ENCODE peak calls at places on chromosomes 3 and 15, in six cellular contexts. F, T, S, K, W and A are unnamed samples.

GRCh38 chr3:56207913-56208312 is 260.4 kb downstream of the ERC2 start:
- DNase-seq in F (no peak), S (no peak), T (no peak), W (no peak), K (no peak), A (no peak)

GRCh38 chr15:94855409-94856266 is 624.3 kb downstream of the MCTP2 start:
- DNase-seq in T (no peak), F (no peak), S (no peak), K (no peak), W (no peak), A (no peak)

GRCh38 chr3:37907371-37907770 is 45.7 kb downstream of the CTDSPL start:
- DNase-seq in T (no peak), W (no peak), S (no peak), K (no peak), F (no peak), A (no peak)

GRCh38 chr15:58434334-58434888 is 2.6 kb downstream of the LIPC start:
- DNase-seq in F (no peak), T (no peak), W (no peak), K (peak; percentile 43), S (no peak), A (no peak)

GRCh38 chr3:38493019-38493418 is 3.1 kb upstream of the EXOG start:
- DNase-seq in F (no peak), W (no peak), K (no peak), T (no peak), S (no peak), A (no peak)

GRCh38 chr15:94119923-94120775 is 111.2 kb upstream of the MCTP2 start:
- DNase-seq in F (peak; percentile 80), W (peak; percentile 86), T (peak; percentile 65), K (no peak), S (peak; percentile 56), A (peak; percentile 78)

GRCh38 chr15:39788108-39788507 is 5.5 kb upstream of the FSIP1 start:
- DNase-seq in W (no peak), S (no peak), T (no peak), K (no peak), F (no peak), A (no peak)

GRCh38 chr15:25136119-25136518 is 181.3 kb downstream of the SNRPN start:
- DNase-seq in F (peak; percentile 7), W (peak; percentile 7), S (no peak), T (peak; percentile 7), K (no peak), A (no peak)

GRCh38 chr3:182760576-182761164 is 32.6 kb upstream of the ATP11B start:
- DNase-seq in F (no peak), S (peak; percentile 23), T (no peak), W (no peak), K (no peak), A (no peak)

GRCh38 chr3:149221783-149222517 is at the start of gene CP:
- DNase-seq in S (no peak), K (no peak), F (no peak), W (peak; percentile 69), T (no peak), A (peak; percentile 16)

GRCh38 chr15:92892201-92892555 is 7.9 kb upstream of the CHD2 start:
- DNase-seq in S (no peak), W (no peak), F (no peak), K (no peak), T (no peak), A (no peak)

GRCh38 chr15:99303881-99304280 is 52.6 kb downstream of the LRRC28 start:
- DNase-seq in T (no peak), K (no peak), S (no peak), W (no peak), F (no peak), A (no peak)

GRCh38 chr3:37545479-37545878 is 316.2 kb upstream of the CTDSPL start:
- DNase-seq in S (no peak), T (no peak), W (no peak), K (no peak), F (no peak), A (no peak)

GRCh38 chr3:99071096-99071495 is 169.6 kb upstream of the DCBLD2 start:
- DNase-seq in T (no peak), S (no peak), W (no peak), K (no peak), F (no peak), A (no peak)

GRCh38 chr3:89067736-89068135 is 39.7 kb upstream of the EPHA3 start:
- DNase-seq in K (no peak), S (no peak), F (no peak), W (no peak), T (no peak), A (no peak)

GRCh38 chr3:127350172-127351050 is 62.6 kb upstream of the PRR20G start:
- DNase-seq in F (no peak), T (no peak), S (no peak), W (no peak), K (no peak), A (no peak)

GRCh38 chr3:23461069-23461468 is 257.9 kb downstream of the UBE2E2 start:
- DNase-seq in F (no peak), W (no peak), K (no peak), T (no peak), S (no peak), A (no peak)

GRCh38 chr3:10600159-10601125 is 95.1 kb upstream of the ATP2B2 start:
- DNase-seq in T (no peak), W (no peak), F (no peak), S (no peak), K (no peak), A (no peak)

GRCh38 chr15:32838820-32839219 is 121.0 kb downstream of the GREM1 start:
- DNase-seq in F (peak; percentile 85), T (no peak), W (peak; percentile 81), K (no peak), S (no peak), A (no peak)

GRCh38 chr3:35641920-35642532 is 2.7 kb downstream of the ARPP21 start:
- DNase-seq in F (no peak), T (no peak), S (no peak), K (peak; percentile 59), W (no peak), A (no peak)

GRCh38 chr3:48065035-48065434 is 48.8 kb upstream of the MAP4 start:
- DNase-seq in W (no peak), K (no peak), S (no peak), F (no peak), T (no peak), A (no peak)

GRCh38 chr15:29570931-29571727 is 251.1 kb downstream of the TJP1 start:
- DNase-seq in S (peak; percentile 50), W (peak; percentile 40), F (no peak), T (peak; percentile 62), K (no peak), A (no peak)

GRCh38 chr3:143302638-143303171 is 183.1 kb downstream of the CHST2 start:
- DNase-seq in T (peak; percentile 49), W (peak; percentile 4), S (no peak), K (no peak), F (peak; percentile 80), A (no peak)

GRCh38 chr3:139319428-139320402 is 24.1 kb upstream of the MRPS22 start:
- DNase-seq in F (no peak), T (peak; percentile 51), K (no peak), W (peak; percentile 24), S (no peak), A (no peak)

GRCh38 chr3:16550305-16550675 is 36.8 kb upstream of the RFTN1 start:
- DNase-seq in W (no peak), T (peak; percentile 30), S (no peak), K (no peak), F (no peak), A (no peak)

GRCh38 chr3:173395073-173395411 is 2.5 kb upstream of the NLGN1 start:
- DNase-seq in W (no peak), F (no peak), K (no peak), T (no peak), S (no peak), A (no peak)

GRCh38 chr3:124297062-124297980 is 305.4 kb upstream of the ROPN1 start:
- DNase-seq in T (no peak), K (no peak), W (no peak), S (no peak), F (no peak), A (no peak)

GRCh38 chr3:174986685-174987084 is 127.6 kb downstream of the NAALADL2 start:
- DNase-seq in S (no peak), W (no peak), K (no peak), T (no peak), F (no peak), A (no peak)

GRCh38 chr15:70559223-70559823 is 204.0 kb downstream of the UACA start:
- DNase-seq in K (no peak), W (no peak), F (peak; percentile 21), S (peak; percentile 51), T (peak; percentile 44), A (peak; percentile 10)

GRCh38 chr3:186594591-186595113 is 18.2 kb upstream of the AHSG start:
- DNase-seq in K (no peak), S (no peak), W (no peak), F (no peak), T (no peak), A (no peak)

GRCh38 chr3:170716172-170716800 is 130.4 kb upstream of the SLC7A14 start:
- DNase-seq in F (no peak), W (no peak), T (no peak), S (no peak), K (no peak), A (no peak)

GRCh38 chr15:95853350-95853749 is 477.1 kb upstream of the NR2F2 start:
- DNase-seq in W (no peak), T (no peak), S (no peak), K (no peak), F (no peak), A (no peak)

GRCh38 chr3:156615592-156616173 is 58.7 kb upstream of the TIPARP start:
- DNase-seq in F (peak; percentile 60), K (no peak), S (no peak), T (no peak), W (no peak), A (no peak)